ENCODE peak calls at places on chromosome 13, in seven cellular contexts. S is GM12865, Q is astrocyte of the cerebellum, C is tibial artery, B is A549, L is lower leg skin, T is suprapubic skin. R is an unnamed sample.
A peak's percentile ranks its signal among the peaks of the same experiment; 100 is the strongest.

GRCh38 chr13:78611040-78611439 is 7.7 kb upstream of the POU4F1 start:
- DNase-seq in S (no peak), Q (no peak), C (no peak), B (no peak), L (no peak), T (no peak), R (no peak)

GRCh38 chr13:80783926-80784325 is 443.0 kb upstream of the SPRY2 start:
- DNase-seq in S (no peak), Q (peak; percentile 76), C (no peak), B (no peak), L (no peak), T (no peak), R (peak; percentile 72)

GRCh38 chr13:77544365-77544764 is 8.9 kb downstream of the SCEL start:
- DNase-seq in S (no peak), Q (peak; percentile 48), C (peak; percentile 44), B (no peak), L (no peak), T (no peak), R (peak; percentile 59)

GRCh38 chr13:20391597-20392452 is 133.8 kb downstream of the CRYL1 start:
- DNase-seq in S (no peak), Q (no peak), C (no peak), B (peak; percentile 50), L (peak; percentile 86), T (no peak), R (no peak)

GRCh38 chr13:72457151-72457550 is 270.3 kb downstream of the MZT1 start:
- DNase-seq in S (no peak), Q (no peak), C (no peak), B (no peak), L (no peak), T (no peak), R (no peak)

GRCh38 chr13:28499579-28499978 is 4.7 kb upstream of the FLT1 start:
- DNase-seq in S (no peak), Q (no peak), C (no peak), B (no peak), L (no peak), T (no peak), R (peak; percentile 45)

GRCh38 chr13:103539265-103539664 is 473.0 kb upstream of the SLC10A2 start:
- DNase-seq in S (no peak), Q (no peak), C (no peak), B (no peak), L (no peak), T (no peak), R (no peak)

GRCh38 chr13:27504126-27504525 is 53.8 kb upstream of the MTIF3 start:
- DNase-seq in S (no peak), Q (no peak), C (no peak), B (no peak), L (no peak), T (no peak), R (no peak)

GRCh38 chr13:24274452-24274971 is 34.9 kb upstream of the C1QTNF9 start:
- DNase-seq in S (peak; percentile 93), Q (no peak), C (no peak), B (no peak), L (no peak), T (no peak), R (no peak)

GRCh38 chr13:113034451-113035208 is 65.6 kb downstream of the MCF2L start:
- DNase-seq in S (no peak), Q (peak; percentile 16), C (peak; percentile 47), B (peak; percentile 32), L (no peak), T (no peak), R (peak; percentile 66)

GRCh38 chr13:39148513-39148961 is 110.3 kb downstream of the NHLRC3 start:
- DNase-seq in S (peak; percentile 21), Q (peak; percentile 94), C (peak; percentile 33), B (no peak), L (no peak), T (peak; percentile 60), R (peak; percentile 91)

GRCh38 chr13:61685683-61686013 is 270.0 kb upstream of the PCDH20 start:
- DNase-seq in S (peak; percentile 9), Q (no peak), C (no peak), B (peak; percentile 24), L (no peak), T (no peak), R (no peak)

GRCh38 chr13:80441968-80442367 is 101.0 kb upstream of the SPRY2 start:
- DNase-seq in S (no peak), Q (no peak), C (no peak), B (no peak), L (no peak), T (no peak), R (no peak)

GRCh38 chr13:67416047-67416925 is 186.2 kb upstream of the PCDH9 start:
- DNase-seq in S (peak; percentile 9), Q (no peak), C (no peak), B (peak; percentile 38), L (no peak), T (no peak), R (peak; percentile 51)

GRCh38 chr13:113137656-113138292 is 15.2 kb downstream of the F10 start:
- DNase-seq in S (no peak), Q (no peak), C (no peak), B (no peak), L (peak; percentile 15), T (no peak), R (no peak)

GRCh38 chr13:85650613-85651012 is 148.6 kb downstream of the SLITRK6 start:
- DNase-seq in S (no peak), Q (no peak), C (no peak), B (no peak), L (no peak), T (no peak), R (no peak)

GRCh38 chr13:41696163-41697003 is 239.0 kb downstream of the RGCC start:
- DNase-seq in S (peak; percentile 3), Q (peak; percentile 66), C (no peak), B (peak; percentile 90), L (no peak), T (no peak), R (peak; percentile 54)

GRCh38 chr13:20392530-20392929 is 133.1 kb downstream of the CRYL1 start:
- DNase-seq in S (no peak), Q (no peak), C (no peak), B (no peak), L (peak; percentile 25), T (no peak), R (no peak)

GRCh38 chr13:74067818-74068217 is 66.4 kb downstream of the KLF12 start:
- DNase-seq in S (no peak), Q (no peak), C (no peak), B (no peak), L (no peak), T (no peak), R (peak; percentile 54)

GRCh38 chr13:40254394-40254793 is 412.0 kb downstream of the FOXO1 start:
- DNase-seq in S (no peak), Q (no peak), C (no peak), B (peak; percentile 16), L (no peak), T (no peak), R (no peak)

GRCh38 chr13:90049989-90050671 is 1297.4 kb upstream of the MIR17HG start:
- DNase-seq in S (no peak), Q (peak; percentile 15), C (no peak), B (no peak), L (no peak), T (no peak), R (no peak)

GRCh38 chr13:27425918-27426630 is 1.7 kb downstream of the GTF3A start:
- DNase-seq in S (peak; percentile 84), Q (peak; percentile 31), C (peak; percentile 82), B (peak; percentile 80), L (peak; percentile 93), T (peak; percentile 86), R (peak; percentile 86)

GRCh38 chr13:113297370-113297871 is 382 bp downstream of the LAMP1 start:
- DNase-seq in S (peak; percentile 79), Q (no peak), C (no peak), B (no peak), L (peak; percentile 90), T (peak; percentile 73), R (peak; percentile 11)

GRCh38 chr13:48222358-48223015 is 10.5 kb upstream of the ITM2B start:
- DNase-seq in S (no peak), Q (no peak), C (peak; percentile 60), B (no peak), L (no peak), T (no peak), R (peak; percentile 76)

GRCh38 chr13:34128661-34129060 is 310.7 kb downstream of the RFC3 start:
- DNase-seq in S (no peak), Q (no peak), C (no peak), B (no peak), L (no peak), T (no peak), R (no peak)

GRCh38 chr13:21541980-21542379 is 62.0 kb downstream of the MICU2 start:
- DNase-seq in S (peak; percentile 29), Q (no peak), C (no peak), B (no peak), L (no peak), T (no peak), R (no peak)

GRCh38 chr13:109666656-109667448 is 119.5 kb downstream of the IRS2 start:
- DNase-seq in S (no peak), Q (no peak), C (no peak), B (peak; percentile 29), L (no peak), T (no peak), R (peak; percentile 21)

GRCh38 chr13:114124921-114125320 is 7.5 kb downstream of the RASA3 start:
- DNase-seq in S (peak; percentile 60), Q (peak; percentile 85), C (no peak), B (no peak), L (no peak), T (no peak), R (peak; percentile 92)

GRCh38 chr13:76481738-76482137 is 404.5 kb downstream of the KCTD12 start:
- DNase-seq in S (no peak), Q (no peak), C (no peak), B (no peak), L (no peak), T (no peak), R (no peak)

GRCh38 chr13:79481685-79482052 is 714 bp downstream of the NDFIP2 start:
- DNase-seq in S (peak; percentile 30), Q (no peak), C (no peak), B (no peak), L (no peak), T (no peak), R (peak; percentile 9)

GRCh38 chr13:44109986-44110640 is 230.4 kb downstream of the LACC1 start:
- DNase-seq in S (no peak), Q (no peak), C (no peak), B (peak; percentile 53), L (no peak), T (no peak), R (no peak)
- TF ChIP-seq CTCF in S (no peak), Q (no peak), C (no peak), B (no peak), L (no peak), T (no peak), R (no peak)

GRCh38 chr13:46615888-46616531 is 63.0 kb downstream of the LRCH1 start:
- DNase-seq in S (no peak), Q (no peak), C (no peak), B (no peak), L (no peak), T (no peak), R (peak; percentile 37)
- H3K4me3 ChIP-seq in S (no peak overlapping the region), Q (no peak overlapping the region), C (peak overlapping the region; percentile 37), B (no peak overlapping the region), L (no peak overlapping the region), T (peak overlapping the region; percentile 32), R (peak overlapping the region; percentile 36)

GRCh38 chr13:46126552-46127171 is 21.8 kb upstream of the CPB2 start:
- DNase-seq in S (peak; percentile 80), Q (peak; percentile 66), C (peak; percentile 38), B (peak; percentile 66), L (peak; percentile 89), T (no peak), R (peak; percentile 74)
- TF ChIP-seq CTCF in S (peak; percentile 84), Q (peak; percentile 99), C (peak; percentile 33), B (peak; percentile 77), L (no peak), T (peak; percentile 73), R (peak; percentile 99)

GRCh38 chr13:111270126-111270525 is 50.3 kb upstream of the TEX29 start:
- DNase-seq in S (no peak), Q (no peak), C (no peak), B (no peak), L (no peak), T (no peak), R (peak; percentile 16)
- H3K4me3 ChIP-seq in S (no peak overlapping the region), Q (no peak overlapping the region), C (no peak overlapping the region), B (no peak overlapping the region), L (no peak overlapping the region), T (no peak overlapping the region), R (no peak overlapping the region)

R was measured in fibroblast of mammary gland.